ENCODE peak calls at places on chromosomes 4 and X, in ten cellular contexts. C is activated naive CD4-positive, alpha-beta T cell; Z is NCI-H2081; Q is ovary; J is Ammon's horn; A is activated T-helper 1 cell treated with anti-CD3 and anti-CD28 coated beads, Interleukin-2, amount 50 U/mL, for 16 hours; U is Calu3; T is T-helper 2 cell; M is activated CD8-positive, alpha-beta memory T cell treated with anti-CD3 and anti-CD28 coated beads for 48 hours; K is pons. E is an unnamed sample.

GRCh38 chr4:15451181-15451865 is 18.4 kb upstream of the CC2D2A start:
- DNase-seq in K (peak), T (no peak), C (no peak), U (no peak), Z (no peak), J (peak), Q (no peak), A (no peak), M (no peak), E (no peak)

GRCh38 chr4:137238456-137238855 is 293.8 kb downstream of the PCDH18 start:
- DNase-seq in T (no peak), M (no peak), A (no peak), U (no peak), J (no peak), Z (peak), Q (no peak), C (no peak), K (no peak), E (no peak)

GRCh38 chr4:82697561-82697960 is 101.0 kb downstream of the SCD5 start:
- DNase-seq in K (no peak), C (no peak), Q (no peak), U (no peak), A (no peak), J (no peak), Z (no peak), M (no peak), T (no peak), E (no peak)

GRCh38 chr4:143281507-143282169 is 55.0 kb upstream of the GAB1 start:
- DNase-seq in J (no peak), Q (no peak), U (no peak), M (no peak), T (no peak), K (no peak), C (no peak), Z (no peak), A (no peak), E (no peak)

GRCh38 chr4:38150021-38150671 is 189.9 kb downstream of the PTTG2 start:
- DNase-seq in U (no peak), Z (no peak), M (no peak), A (no peak), K (no peak), J (no peak), T (no peak), C (no peak), Q (no peak), E (no peak)

GRCh38 chr4:8391972-8392371 is 48.6 kb downstream of the ACOX3 start:
- DNase-seq in A (no peak), Q (peak), M (no peak), U (no peak), C (no peak), Z (peak), T (no peak), K (peak), J (peak), E (no peak)

GRCh38 chr4:124262211-124263179 is 450.0 kb downstream of the ANKRD50 start:
- DNase-seq in M (no peak), K (peak), Q (peak), Z (peak), A (peak), U (peak), C (no peak), J (peak), T (no peak), E (no peak)

GRCh38 chrX:39816871-39817731 is 280.7 kb downstream of the BCOR start:
- DNase-seq in U (no peak), Q (peak), Z (no peak), A (no peak), M (no peak), K (no peak), C (no peak), T (no peak), J (peak), E (no peak)

GRCh38 chrX:24229400-24229879 is 79.9 kb downstream of the ZFX start:
- DNase-seq in Q (no peak), A (no peak), M (no peak), U (no peak), C (no peak), J (no peak), Z (no peak), K (no peak), T (no peak), E (no peak)